ENCODE peak calls at places on chromosome X, in nine cellular contexts. One of them, this sample, is unnamed.

GRCh38 chrX:7698248-7698647 is 144.7 kb upstream of the VCX start:
- DNase-seq in posterior vena cava: no peak
- DNase-seq in GM13977: no peak
- DNase-seq in stimulated activated CD8-positive, alpha-beta memory T cell treated with anti-CD3 and anti-CD28 coated beads, Interleukin-15, amount 100 ng/mL, for 4 hours: no peak
- DNase-seq in glutamatergic neuron: no peak
- DNase-seq in mesenchymal stem cell: no peak
- DNase-seq in cardiac muscle cell: no peak
- DNase-seq in iris pigment epithelial cell: no peak
- DNase-seq in activated CD4-positive, CD25-positive, alpha-beta regulatory T cell: no peak
- DNase-seq in this sample: no peak

GRCh38 chrX:103831342-103831802 is 685 bp downstream of the RAB9B start:
- DNase-seq in GM13977: no peak
- DNase-seq in mesenchymal stem cell: no peak
- DNase-seq in stimulated activated CD8-positive, alpha-beta memory T cell treated with anti-CD3 and anti-CD28 coated beads, Interleukin-15, amount 100 ng/mL, for 4 hours: no peak
- DNase-seq in iris pigment epithelial cell: no peak
- DNase-seq in glutamatergic neuron: no peak
- DNase-seq in posterior vena cava: no peak
- DNase-seq in activated CD4-positive, CD25-positive, alpha-beta regulatory T cell: peak; percentile 28
- DNase-seq in cardiac muscle cell: peak; percentile 91
- DNase-seq in this sample: no peak

GRCh38 chrX:74453178-74453577 is 31.9 kb downstream of the SLC16A2 start:
- DNase-seq in cardiac muscle cell: no peak
- DNase-seq in stimulated activated CD8-positive, alpha-beta memory T cell treated with anti-CD3 and anti-CD28 coated beads, Interleukin-15, amount 100 ng/mL, for 4 hours: no peak
- DNase-seq in mesenchymal stem cell: no peak
- DNase-seq in glutamatergic neuron: no peak
- DNase-seq in posterior vena cava: no peak
- DNase-seq in iris pigment epithelial cell: no peak
- DNase-seq in GM13977: no peak
- DNase-seq in activated CD4-positive, CD25-positive, alpha-beta regulatory T cell: no peak
- DNase-seq in this sample: no peak

GRCh38 chrX:85627363-85627762 is 247.9 kb upstream of the POF1B start:
- DNase-seq in cardiac muscle cell: peak; percentile 8
- DNase-seq in stimulated activated CD8-positive, alpha-beta memory T cell treated with anti-CD3 and anti-CD28 coated beads, Interleukin-15, amount 100 ng/mL, for 4 hours: no peak
- DNase-seq in GM13977: no peak
- DNase-seq in posterior vena cava: no peak
- DNase-seq in activated CD4-positive, CD25-positive, alpha-beta regulatory T cell: no peak
- DNase-seq in glutamatergic neuron: no peak
- DNase-seq in mesenchymal stem cell: no peak
- DNase-seq in iris pigment epithelial cell: peak; percentile 12
- DNase-seq in this sample: no peak

GRCh38 chrX:73214366-73215094 is at the start of gene NAP1L2:
- DNase-seq in posterior vena cava: no peak
- DNase-seq in stimulated activated CD8-positive, alpha-beta memory T cell treated with anti-CD3 and anti-CD28 coated beads, Interleukin-15, amount 100 ng/mL, for 4 hours: peak; percentile 23
- DNase-seq in glutamatergic neuron: peak; percentile 59
- DNase-seq in activated CD4-positive, CD25-positive, alpha-beta regulatory T cell: no peak
- DNase-seq in mesenchymal stem cell: no peak
- DNase-seq in iris pigment epithelial cell: peak; percentile 38
- DNase-seq in cardiac muscle cell: peak; percentile 62
- DNase-seq in GM13977: peak; percentile 31
- DNase-seq in this sample: peak; percentile 30

GRCh38 chrX:31130457-31131215 is 58.8 kb upstream of the FTHL17 start:
- DNase-seq in activated CD4-positive, CD25-positive, alpha-beta regulatory T cell: no peak
- DNase-seq in iris pigment epithelial cell: no peak
- DNase-seq in mesenchymal stem cell: no peak
- DNase-seq in glutamatergic neuron: no peak
- DNase-seq in cardiac muscle cell: no peak
- DNase-seq in posterior vena cava: no peak
- DNase-seq in GM13977: no peak
- DNase-seq in stimulated activated CD8-positive, alpha-beta memory T cell treated with anti-CD3 and anti-CD28 coated beads, Interleukin-15, amount 100 ng/mL, for 4 hours: no peak
- DNase-seq in this sample: no peak

GRCh38 chrX:115330498-115331138 is 41.1 kb downstream of the LUZP4 start:
- DNase-seq in stimulated activated CD8-positive, alpha-beta memory T cell treated with anti-CD3 and anti-CD28 coated beads, Interleukin-15, amount 100 ng/mL, for 4 hours: no peak
- DNase-seq in mesenchymal stem cell: peak; percentile 67
- DNase-seq in glutamatergic neuron: no peak
- DNase-seq in GM13977: peak; percentile 59
- DNase-seq in cardiac muscle cell: peak; percentile 79
- DNase-seq in activated CD4-positive, CD25-positive, alpha-beta regulatory T cell: no peak
- DNase-seq in iris pigment epithelial cell: peak; percentile 72
- DNase-seq in posterior vena cava: no peak
- DNase-seq in this sample: peak; percentile 76

GRCh38 chrX:68942797-68943196 is 114.0 kb downstream of the EFNB1 start:
- DNase-seq in glutamatergic neuron: no peak
- DNase-seq in cardiac muscle cell: peak; percentile 65
- DNase-seq in posterior vena cava: no peak
- DNase-seq in GM13977: no peak
- DNase-seq in activated CD4-positive, CD25-positive, alpha-beta regulatory T cell: no peak
- DNase-seq in stimulated activated CD8-positive, alpha-beta memory T cell treated with anti-CD3 and anti-CD28 coated beads, Interleukin-15, amount 100 ng/mL, for 4 hours: no peak
- DNase-seq in mesenchymal stem cell: no peak
- DNase-seq in iris pigment epithelial cell: no peak
- DNase-seq in this sample: no peak

GRCh38 chrX:40307871-40308270 is 210.1 kb upstream of the BCOR start:
- DNase-seq in cardiac muscle cell: no peak
- DNase-seq in mesenchymal stem cell: no peak
- DNase-seq in posterior vena cava: no peak
- DNase-seq in activated CD4-positive, CD25-positive, alpha-beta regulatory T cell: no peak
- DNase-seq in GM13977: no peak
- DNase-seq in iris pigment epithelial cell: no peak
- DNase-seq in stimulated activated CD8-positive, alpha-beta memory T cell treated with anti-CD3 and anti-CD28 coated beads, Interleukin-15, amount 100 ng/mL, for 4 hours: no peak
- DNase-seq in glutamatergic neuron: no peak
- DNase-seq in this sample: no peak

GRCh38 chrX:72568406-72569092 is 4.1 kb downstream of the HDAC8 start:
- DNase-seq in GM13977: no peak
- DNase-seq in posterior vena cava: no peak
- DNase-seq in mesenchymal stem cell: no peak
- DNase-seq in stimulated activated CD8-positive, alpha-beta memory T cell treated with anti-CD3 and anti-CD28 coated beads, Interleukin-15, amount 100 ng/mL, for 4 hours: no peak
- DNase-seq in glutamatergic neuron: no peak
- DNase-seq in activated CD4-positive, CD25-positive, alpha-beta regulatory T cell: no peak
- DNase-seq in cardiac muscle cell: no peak
- DNase-seq in iris pigment epithelial cell: peak; percentile 83
- DNase-seq in this sample: peak; percentile 80

This sample was measured in M059J.